ENCODE peak calls at places on chromosomes 5 and 9, in five cellular contexts. J is HepG2, M is PC-3, E is tibial nerve, A is foreskin fibroblast. R is an unnamed sample.
A peak's percentile ranks its signal among the peaks of the same experiment; 100 is the strongest.

GRCh38 chr9:103789686-103790085 is 304.4 kb upstream of the SMC2 start:
- DNase-seq in J (peak; percentile 16), M (peak; percentile 10), E (no peak), A (no peak), R (peak; percentile 21)

GRCh38 chr5:181100121-181101015 is 30.6 kb downstream of the OR2V1 start:
- DNase-seq in J (no peak), M (no peak), E (no peak), A (peak; percentile 32), R (no peak)

GRCh38 chr5:159184858-159185381 is 24.4 kb downstream of the RNF145 start:
- DNase-seq in J (no peak), M (peak; percentile 41), E (no peak), A (peak; percentile 68), R (peak; percentile 85)

GRCh38 chr5:100828071-100828689 is 74.9 kb downstream of the ST8SIA4 start:
- DNase-seq in J (no peak), M (no peak), E (no peak), A (no peak), R (no peak)

GRCh38 chr5:177604656-177605055 is 4.7 kb downstream of the B4GALT7 start:
- DNase-seq in J (no peak), M (no peak), E (no peak), A (no peak), R (no peak)

GRCh38 chr9:131873361-131873760 is 133.5 kb upstream of the RAPGEF1 start:
- DNase-seq in J (no peak), M (no peak), E (no peak), A (no peak), R (no peak)

GRCh38 chr5:14141764-14142163 is 1.4 kb upstream of the TRIO start:
- DNase-seq in J (no peak), M (no peak), E (no peak), A (no peak), R (no peak)

GRCh38 chr5:69313428-69313827 is 19.2 kb downstream of the CCDC125 start:
- DNase-seq in J (no peak), M (no peak), E (no peak), A (no peak), R (no peak)

GRCh38 chr9:8860925-8861324 is 1061.3 kb upstream of the DMAC1 start:
- DNase-seq in J (no peak), M (no peak), E (no peak), A (no peak), R (peak; percentile 61)

GRCh38 chr9:77013932-77014596 is 5.4 kb upstream of the FOXB2 start:
- DNase-seq in J (no peak), M (no peak), E (no peak), A (no peak), R (no peak)

GRCh38 chr5:149002053-149002452 is 60.8 kb downstream of the SH3TC2 start:
- DNase-seq in J (peak; percentile 94), M (peak; percentile 100), E (no peak), A (peak; percentile 97), R (peak; percentile 97)

GRCh38 chr5:78162253-78162862 is 132.1 kb downstream of the AP3B1 start:
- DNase-seq in J (peak; percentile 13), M (peak; percentile 7), E (no peak), A (peak; percentile 1), R (peak; percentile 61)

GRCh38 chr5:32298056-32298420 is 14.7 kb downstream of the MTMR12 start:
- DNase-seq in J (no peak), M (no peak), E (no peak), A (no peak), R (no peak)

GRCh38 chr5:181243521-181244307 is at the start of gene RACK1:
- DNase-seq in J (peak; percentile 87), M (peak; percentile 78), E (peak; percentile 72), A (peak; percentile 80), R (peak; percentile 90)

GRCh38 chr9:12723409-12724028 is 30.3 kb downstream of the TYRP1 start:
- DNase-seq in J (peak; percentile 10), M (peak; percentile 50), E (no peak), A (no peak), R (peak; percentile 56)

GRCh38 chr9:137606005-137606601 is 617 bp downstream of the ARRDC1 start:
- DNase-seq in J (no peak), M (no peak), E (no peak), A (no peak), R (no peak)

GRCh38 chr5:74516217-74516636 is 124.3 kb downstream of the ENC1 start:
- DNase-seq in J (peak; percentile 61), M (no peak), E (no peak), A (no peak), R (no peak)

GRCh38 chr5:74127377-74128338 is 501.7 kb downstream of the ARHGEF28 start:
- DNase-seq in J (peak; percentile 4), M (peak; percentile 55), E (no peak), A (no peak), R (peak; percentile 45)

GRCh38 chr5:34897646-34898045 is 17.7 kb downstream of the RAD1 start:
- DNase-seq in J (no peak), M (peak; percentile 37), E (no peak), A (no peak), R (no peak)

GRCh38 chr9:93096131-93096802 is at the start of gene CARD19:
- DNase-seq in J (no peak), M (peak; percentile 35), E (peak; percentile 43), A (no peak), R (no peak)

GRCh38 chr5:135683227-135683626 is 104.4 kb upstream of the CXCL14 start:
- DNase-seq in J (no peak), M (no peak), E (no peak), A (no peak), R (no peak)

GRCh38 chr9:133587051-133587450 is 22.1 kb downstream of the FAM163B start:
- DNase-seq in J (no peak), M (no peak), E (no peak), A (no peak), R (no peak)

GRCh38 chr5:133821311-133821741 is 147.1 kb downstream of the C5orf15 start:
- DNase-seq in J (no peak), M (no peak), E (no peak), A (no peak), R (no peak)

GRCh38 chr5:43110606-43111170 is 10.0 kb upstream of the ZNF131 start:
- DNase-seq in J (peak; percentile 43), M (peak; percentile 31), E (no peak), A (no peak), R (no peak)

GRCh38 chr9:5557606-5558587 is 47.6 kb downstream of the PDCD1LG2 start:
- DNase-seq in J (no peak), M (no peak), E (no peak), A (no peak), R (peak; percentile 82)

GRCh38 chr5:73507062-73507461 is 8.8 kb downstream of the BTF3 start:
- DNase-seq in J (no peak), M (no peak), E (no peak), A (no peak), R (peak; percentile 55)

GRCh38 chr5:2352101-2352861 is 399.2 kb downstream of the IRX2 start:
- DNase-seq in J (peak; percentile 90), M (no peak), E (no peak), A (no peak), R (no peak)

GRCh38 chr5:177113566-177114424 is 19.8 kb upstream of the NSD1 start:
- DNase-seq in J (peak; percentile 62), M (peak; percentile 89), E (peak; percentile 80), A (peak; percentile 52), R (peak; percentile 81)

GRCh38 chr5:147522435-147522834 is 12.6 kb upstream of the DPYSL3 start:
- DNase-seq in J (no peak), M (peak; percentile 53), E (no peak), A (peak; percentile 49), R (peak; percentile 33)

GRCh38 chr9:128201441-128202369 is 1.5 kb upstream of the DNM1 start:
- DNase-seq in J (peak; percentile 32), M (no peak), E (no peak), A (no peak), R (no peak)

GRCh38 chr9:31700252-31701045 is 684.0 kb upstream of the ACO1 start:
- DNase-seq in J (no peak), M (no peak), E (no peak), A (no peak), R (no peak)

GRCh38 chr5:67815455-67816391 is 399.8 kb upstream of the PIK3R1 start:
- DNase-seq in J (peak; percentile 81), M (peak; percentile 1), E (peak; percentile 19), A (no peak), R (peak; percentile 23)

GRCh38 chr5:16550316-16550952 is 66.4 kb downstream of the RETREG1 start:
- DNase-seq in J (peak; percentile 66), M (peak; percentile 96), E (no peak), A (peak; percentile 28), R (peak; percentile 60)

GRCh38 chr9:78149738-78150291 is 86.1 kb upstream of the CEP78 start:
- DNase-seq in J (no peak), M (no peak), E (no peak), A (no peak), R (no peak)

DNA sequence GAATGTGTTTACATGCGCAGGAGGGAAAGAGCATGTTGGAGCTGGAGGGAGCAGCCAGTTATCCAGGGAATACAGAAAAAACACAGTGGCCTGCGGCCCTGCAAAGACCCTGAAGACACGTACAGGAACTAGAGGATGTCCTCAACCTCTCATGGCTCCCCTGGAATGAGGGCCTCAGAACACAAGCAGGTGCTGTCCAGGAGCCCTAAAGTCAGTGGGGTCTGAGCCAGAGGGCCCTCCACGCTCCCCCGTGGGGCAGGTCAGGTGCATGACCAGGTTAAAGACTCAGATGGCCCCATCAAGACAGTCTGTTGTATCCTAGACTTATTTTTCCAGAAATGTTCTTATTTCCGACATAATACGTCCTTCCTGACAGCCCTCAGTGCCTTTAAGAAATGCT is 106.9 kb downstream of the ROR2 start:
- DNase-seq in J (no peak), M (no peak), E (no peak), A (no peak), R (no peak)
- H3K4me3 ChIP-seq in J (no peak overlapping the region), M (no peak overlapping the region), E (no peak overlapping the region), A (no peak overlapping the region), R (no peak overlapping the region)

DNA sequence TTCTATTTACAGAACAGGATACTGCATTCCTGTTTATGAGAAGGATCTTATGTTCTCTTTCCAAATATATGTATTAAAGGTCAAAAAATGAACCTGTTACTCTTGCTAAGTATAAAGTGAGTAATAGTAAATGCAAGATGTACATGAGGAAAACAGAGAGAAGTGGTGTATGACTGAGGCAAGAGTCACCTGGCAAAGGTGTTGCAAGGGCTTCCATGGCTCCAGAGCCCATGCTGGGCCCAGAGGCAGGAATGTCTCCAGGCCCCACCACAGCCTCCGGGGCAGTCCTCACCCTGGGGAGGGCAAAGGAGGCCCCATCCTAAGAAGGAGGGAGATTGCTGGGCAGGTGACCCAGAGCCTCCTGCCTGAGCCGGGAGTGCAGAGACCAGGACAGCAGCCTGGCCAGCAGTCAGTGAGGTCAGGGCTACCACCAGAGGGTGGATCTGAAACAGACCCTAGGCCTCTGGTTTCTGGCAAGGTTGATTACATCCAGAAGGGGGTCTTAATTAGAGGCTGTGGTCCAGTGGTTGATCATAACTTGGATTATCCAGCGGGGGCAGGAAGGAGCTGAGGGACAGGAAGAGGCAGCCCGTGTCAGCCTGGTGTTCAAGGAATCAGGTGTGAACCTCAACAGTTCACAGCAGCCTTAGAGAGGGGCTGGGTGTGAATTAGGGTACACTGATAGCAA is 57.3 kb upstream of the CPLX2 start:
- DNase-seq in J (no peak), M (peak; percentile 93), E (no peak), A (no peak), R (no peak)
- TF ChIP-seq CTCF in J (no peak), M (no peak), E (no peak), A (no peak), R (no peak)

GRCh38 chr5:157328277-157328912 is 62.5 kb downstream of the CYFIP2 start:
- DNase-seq in J (peak; percentile 73), M (peak; percentile 90), E (no peak), A (peak; percentile 69), R (peak; percentile 90)
- H3K4me3 ChIP-seq in J (no peak overlapping the region), M (peak overlapping the region; percentile 61), E (no peak overlapping the region), A (peak overlapping the region; percentile 37), R (peak overlapping the region; percentile 42)

GRCh38 chr5:157323107-157323706 is 57.3 kb downstream of the CYFIP2 start:
- DNase-seq in J (no peak), M (no peak), E (no peak), A (no peak), R (no peak)
- TF ChIP-seq CTCF in J (peak; percentile 30), M (peak; percentile 63), E (no peak), A (no peak), R (peak; percentile 20)

R was measured in fibroblast of pulmonary artery.